ENCODE peak calls at places on chromosome 7, in nine cellular contexts. X, T, U, I, J, V, C, N and S are unnamed samples.
A peak's percentile ranks its signal among the peaks of the same experiment; 100 is the strongest.

GRCh38 chr7:64101943-64102655 is 56.9 kb downstream of the ZNF727 start:
- DNase-seq in C (no peak), J (no peak), T (no peak), V (peak; percentile 49), N (no peak), I (no peak), X (no peak), U (no peak), S (no peak)

GRCh38 chr7:112399501-112399900 is 50.8 kb upstream of the IFRD1 start:
- DNase-seq in I (no peak), N (no peak), U (peak; percentile 53), J (no peak), X (no peak), C (no peak), V (no peak), T (no peak), S (no peak)

GRCh38 chr7:47485640-47486435 is 96.1 kb downstream of the TNS3 start:
- DNase-seq in T (no peak), V (no peak), U (peak; percentile 45), C (no peak), I (peak; percentile 59), J (no peak), N (no peak), X (no peak), S (no peak)

GRCh38 chr7:48389977-48390376 is 218.7 kb downstream of the ABCA13 start:
- DNase-seq in C (no peak), N (no peak), U (peak; percentile 27), T (no peak), V (no peak), J (no peak), I (no peak), X (no peak), S (no peak)

GRCh38 chr7:51949726-51950644 is 633.4 kb upstream of the COBL start:
- DNase-seq in I (no peak), U (no peak), C (no peak), T (peak; percentile 63), X (no peak), N (no peak), V (no peak), J (no peak), S (no peak)

GRCh38 chr7:100190059-100190711 is 12.5 kb downstream of the STAG3 start:
- DNase-seq in N (no peak), U (peak; percentile 62), T (no peak), J (peak; percentile 41), I (no peak), C (peak; percentile 90), V (no peak), X (peak; percentile 58), S (no peak)

GRCh38 chr7:27784399-27785053 is 44.6 kb downstream of the TAX1BP1 start:
- DNase-seq in J (peak; percentile 81), U (peak; percentile 70), V (no peak), I (peak; percentile 27), X (peak; percentile 48), C (peak; percentile 48), N (no peak), T (peak; percentile 14), S (no peak)

GRCh38 chr7:86320341-86320740 is 323.4 kb upstream of the GRM3 start:
- DNase-seq in N (no peak), I (no peak), J (no peak), V (no peak), C (no peak), T (no peak), X (no peak), U (no peak), S (no peak)

GRCh38 chr7:42831051-42831952 is 80.6 kb downstream of the C7orf25 start:
- DNase-seq in N (peak; percentile 17), X (no peak), U (peak; percentile 44), J (peak; percentile 5), I (peak; percentile 42), V (no peak), T (peak; percentile 21), C (peak; percentile 6), S (peak; percentile 49)

GRCh38 chr7:14891289-14891688 is 11.3 kb downstream of the DGKB start:
- DNase-seq in J (no peak), C (no peak), V (no peak), T (no peak), X (no peak), N (no peak), I (no peak), U (no peak), S (no peak)

GRCh38 chr7:85261341-85261740 is 74.5 kb upstream of the SEMA3D start:
- DNase-seq in X (no peak), C (no peak), V (no peak), T (no peak), U (peak; percentile 55), J (no peak), N (no peak), I (no peak), S (no peak)

GRCh38 chr7:83517026-83517700 is 131.8 kb downstream of the SEMA3E start:
- DNase-seq in U (no peak), T (no peak), I (no peak), V (no peak), C (no peak), N (no peak), X (no peak), J (no peak), S (no peak)

GRCh38 chr7:105581066-105581811 is at the start of gene EFCAB10:
- DNase-seq in J (peak; percentile 75), V (no peak), I (peak; percentile 64), N (peak; percentile 49), U (peak; percentile 38), C (no peak), X (peak; percentile 89), T (peak; percentile 80), S (peak; percentile 87)

GRCh38 chr7:96304573-96304972 is 17.3 kb downstream of the SLC25A13 start:
- DNase-seq in V (no peak), N (no peak), I (no peak), T (no peak), U (no peak), C (no peak), J (no peak), X (no peak), S (no peak)

GRCh38 chr7:117791877-117792780 is 81.1 kb downstream of the CTTNBP2 start:
- DNase-seq in J (no peak), X (no peak), V (no peak), C (no peak), I (no peak), N (no peak), U (no peak), T (no peak), S (no peak)

DNA sequence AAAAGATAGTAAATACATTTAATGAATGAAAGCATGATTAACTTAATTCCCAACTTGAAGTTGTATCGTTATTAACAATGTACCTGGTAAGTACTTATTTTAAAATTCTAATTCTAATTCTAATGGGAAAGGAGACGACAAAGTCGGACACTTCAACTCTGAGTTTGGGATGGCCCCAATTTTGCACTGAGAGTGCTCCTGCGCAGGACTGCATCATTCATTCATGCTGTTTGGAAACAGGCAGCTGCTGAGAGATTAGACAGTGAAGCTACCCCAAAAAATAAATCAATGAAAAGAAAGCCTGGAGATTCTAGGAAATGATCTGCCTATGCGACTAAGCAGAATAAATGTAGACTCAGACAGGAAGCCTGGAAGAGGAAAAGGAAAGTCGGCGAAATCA is 141.7 kb upstream of the VKORC1L1 start:
- DNase-seq in I (no peak), X (no peak), C (no peak), N (no peak), V (no peak), U (no peak), T (no peak), J (no peak), S (no peak)
- H3K4me3 ChIP-seq in I (peak overlapping the region; percentile 44), X (no peak overlapping the region), C (no peak overlapping the region), N (peak overlapping the region; percentile 57), V (no peak overlapping the region), U (no peak overlapping the region), T (no peak overlapping the region), J (no peak overlapping the region), S (peak overlapping the region; percentile 51)

GRCh38 chr7:2148814-2149213 is 83.9 kb downstream of the MAD1L1 start:
- DNase-seq in J (no peak), X (no peak), N (no peak), U (no peak), T (no peak), V (no peak), I (no peak), C (no peak), S (no peak)
- H3K4me1 ChIP-seq in J (peaks cover 36% of the 10 kb centered on the region), X (no peaks in the 10 kb centered on the region), N (peaks cover 14% of the 10 kb centered on the region), U (no peaks in the 10 kb centered on the region), T (no peaks in the 10 kb centered on the region), V (no peaks in the 10 kb centered on the region), I (no peaks in the 10 kb centered on the region), C (no peaks in the 10 kb centered on the region), S (no peaks in the 10 kb centered on the region)

GRCh38 chr7:25852995-25853713 is 298.8 kb upstream of the NFE2L3 start:
- DNase-seq in J (no peak), X (no peak), I (no peak), V (no peak), U (no peak), N (no peak), T (no peak), C (no peak), S (no peak)
- H3K4me3 ChIP-seq in J (no peak overlapping the region), X (no peak overlapping the region), I (peak overlapping the region; percentile 25), V (no peak overlapping the region), U (no peak overlapping the region), N (no peak overlapping the region), T (peak overlapping the region; percentile 57), C (no peak overlapping the region), S (peak overlapping the region; percentile 27)

GRCh38 chr7:18498327-18498726 is 2.8 kb downstream of the HDAC9 start:
- DNase-seq in I (no peak), C (peak; percentile 34), T (no peak), X (no peak), N (no peak), V (no peak), U (no peak), J (no peak), S (no peak)
- H3K4me1 ChIP-seq in I (no peaks in the 10 kb centered on the region), C (peaks cover 55% of the 10 kb centered on the region), T (peaks cover 6% of the 10 kb centered on the region), X (no peaks in the 10 kb centered on the region), N (peaks cover 72% of the 10 kb centered on the region), V (peaks cover 70% of the 10 kb centered on the region), U (no peaks in the 10 kb centered on the region), J (no peaks in the 10 kb centered on the region), S (peaks cover 16% of the 10 kb centered on the region)